ENCODE peak calls at places on chromosomes 12 and 14, in eight cellular contexts. A is Peyer's patch; E is NCI-H1930; B is amygdala; Z is NCI-H460; I is GM04504; X is activated naive CD8-positive, alpha-beta T cell treated with anti-CD3 and anti-CD28 coated beads, Interleukin-2, amount 50 U/mL, for 24 hours; C is H7. J is an unnamed sample.

GRCh38 chr14:99758915-99759545 is 34.2 kb upstream of the EML1 start:
- DNase-seq in A (peak), E (no peak), B (no peak), Z (no peak), I (no peak), X (no peak), C (peak), J (no peak)

GRCh38 chr12:121026274-121027045 is 10.2 kb upstream of the C12orf43 start:
- DNase-seq in A (no peak), E (no peak), B (no peak), Z (no peak), I (no peak), X (no peak), C (peak), J (peak)

GRCh38 chr14:89866458-89866857 is 88.1 kb downstream of the EFCAB11 start:
- DNase-seq in A (no peak), E (no peak), B (no peak), Z (no peak), I (no peak), X (no peak), C (no peak), J (no peak)

GRCh38 chr12:94714378-94714777 is 64.0 kb upstream of the TMCC3 start:
- DNase-seq in A (no peak), E (no peak), B (no peak), Z (no peak), I (no peak), X (no peak), C (no peak), J (no peak)

GRCh38 chr14:34718750-34719304 is 4.4 kb upstream of the CFL2 start:
- DNase-seq in A (no peak), E (no peak), B (no peak), Z (no peak), I (no peak), X (no peak), C (no peak), J (no peak)

GRCh38 chr12:68119250-68119649 is 40.3 kb downstream of the IFNG start:
- DNase-seq in A (no peak), E (no peak), B (no peak), Z (no peak), I (no peak), X (no peak), C (no peak), J (no peak)

GRCh38 chr12:99413751-99414150 is 233.8 kb upstream of the GARIN6 start:
- DNase-seq in A (no peak), E (no peak), B (no peak), Z (no peak), I (no peak), X (no peak), C (no peak), J (no peak)

GRCh38 chr12:52398176-52398575 is 8.0 kb downstream of the KRT82 start:
- DNase-seq in A (no peak), E (no peak), B (no peak), Z (no peak), I (no peak), X (no peak), C (no peak), J (no peak)

GRCh38 chr12:26274441-26275312 is 79.3 kb downstream of the SSPN start:
- DNase-seq in A (peak), E (no peak), B (peak), Z (peak), I (peak), X (peak), C (no peak), J (peak)

GRCh38 chr14:61462566-61463195 is 141.3 kb downstream of the PRKCH start:
- DNase-seq in A (no peak), E (no peak), B (no peak), Z (peak), I (peak), X (no peak), C (no peak), J (no peak)

GRCh38 chr12:62928632-62929031 is 6.3 kb downstream of the PPM1H start:
- DNase-seq in A (no peak), E (no peak), B (no peak), Z (no peak), I (no peak), X (no peak), C (no peak), J (no peak)

GRCh38 chr12:15152864-15153263 is 68.4 kb downstream of the RERG start:
- DNase-seq in A (no peak), E (no peak), B (no peak), Z (no peak), I (no peak), X (no peak), C (no peak), J (no peak)

GRCh38 chr14:80426686-80427085 is 215.4 kb upstream of the DIO2 start:
- DNase-seq in A (no peak), E (no peak), B (no peak), Z (no peak), I (no peak), X (no peak), C (no peak), J (no peak)

GRCh38 chr12:47509398-47509851 is 196.4 kb downstream of the RPAP3 start:
- DNase-seq in A (no peak), E (no peak), B (no peak), Z (no peak), I (peak), X (no peak), C (no peak), J (no peak)

GRCh38 chr12:116761499-116761898 is 23.4 kb downstream of the RNFT2 start:
- DNase-seq in A (no peak), E (no peak), B (no peak), Z (no peak), I (no peak), X (no peak), C (no peak), J (no peak)

J was measured in HEK293T.